ENCODE peak calls at places on chromosome 15, in five cellular contexts. O, P, R, Y and A are unnamed samples.

GRCh38 chr15:35209838-35210237 is 124.7 kb upstream of the NANOGP8 start:
- DNase-seq in P (no peak), O (no peak), Y (no peak), R (no peak), A (no peak)

GRCh38 chr15:70266412-70267089 is 168.8 kb upstream of the TLE3 start:
- DNase-seq in R (peak; percentile 17), O (peak; percentile 79), Y (peak; percentile 78), P (no peak), A (peak; percentile 42)

GRCh38 chr15:100254694-100255093 is 87.1 kb downstream of the ADAMTS17 start:
- DNase-seq in R (no peak), P (no peak), O (no peak), Y (no peak), A (no peak)

GRCh38 chr15:50182233-50183013 is 427 bp downstream of the SLC27A2 start:
- DNase-seq in Y (no peak), R (peak; percentile 3), P (no peak), O (no peak), A (peak; percentile 25)

GRCh38 chr15:59686389-59686788 is 2.7 kb downstream of the BNIP2 start:
- DNase-seq in O (no peak), R (no peak), P (no peak), Y (no peak), A (peak; percentile 32)

GRCh38 chr15:58684036-58684700 is 65.3 kb downstream of the ADAM10 start:
- DNase-seq in Y (no peak), P (no peak), O (no peak), R (no peak), A (no peak)

GRCh38 chr15:92187975-92188374 is 205.7 kb upstream of the ST8SIA2 start:
- DNase-seq in Y (no peak), R (no peak), O (no peak), P (no peak), A (no peak)

GRCh38 chr15:73631915-73632669 is 1.1 kb downstream of the NPTN start:
- DNase-seq in R (peak; percentile 11), P (no peak), O (no peak), Y (no peak), A (peak; percentile 71)

GRCh38 chr15:40328176-40328575 is 4.7 kb downstream of the INAFM2 start:
- DNase-seq in Y (no peak), R (no peak), O (no peak), P (no peak), A (no peak)

GRCh38 chr15:80694624-80695098 is 449 bp upstream of the ABHD17C start:
- DNase-seq in Y (no peak), R (peak; percentile 32), O (peak; percentile 33), P (peak; percentile 5), A (peak; percentile 44)

GRCh38 chr15:60110909-60111308 is 106.8 kb downstream of the FOXB1 start:
- DNase-seq in Y (no peak), P (no peak), O (no peak), R (no peak), A (no peak)

GRCh38 chr15:93047621-93048425 is 41.2 kb downstream of the RGMA start:
- DNase-seq in R (no peak), Y (no peak), P (no peak), O (no peak), A (no peak)

GRCh38 chr15:76151599-76151974 is 91.8 kb downstream of the TMEM266 start:
- DNase-seq in O (no peak), R (no peak), P (no peak), Y (no peak), A (no peak)

GRCh38 chr15:35173444-35174118 is 88.5 kb upstream of the NANOGP8 start:
- DNase-seq in O (no peak), Y (no peak), P (no peak), R (no peak), A (no peak)

GRCh38 chr15:55434989-55435825 is 26.9 kb downstream of the PIERCE2 start:
- DNase-seq in P (no peak), O (no peak), Y (no peak), R (no peak), A (peak; percentile 26)

GRCh38 chr15:99703603-99704443 is 29.4 kb downstream of the LYSMD4 start:
- DNase-seq in O (no peak), Y (no peak), P (no peak), R (peak; percentile 48), A (no peak)

GRCh38 chr15:51736646-51737537 is 563 bp downstream of the LYSMD2 start:
- DNase-seq in Y (peak; percentile 44), R (peak; percentile 35), O (peak; percentile 53), P (peak; percentile 51), A (peak; percentile 77)

GRCh38 chr15:61393949-61394348 is 164.8 kb upstream of the RORA start:
- DNase-seq in O (no peak), Y (no peak), P (no peak), R (no peak), A (no peak)

GRCh38 chr15:95017950-95018349 is 786.6 kb downstream of the MCTP2 start:
- DNase-seq in P (no peak), R (peak; percentile 9), O (peak; percentile 52), Y (no peak), A (peak; percentile 24)

GRCh38 chr15:95549168-95549738 is 781.2 kb upstream of the NR2F2 start:
- DNase-seq in Y (no peak), R (no peak), P (no peak), O (no peak), A (no peak)

GRCh38 chr15:82551646-82552247 is 11.5 kb upstream of the RPS17 start:
- DNase-seq in R (no peak), Y (no peak), O (no peak), P (no peak), A (no peak)

GRCh38 chr15:31265871-31266711 is 60.5 kb upstream of the KLF13 start:
- DNase-seq in Y (peak; percentile 59), O (peak; percentile 43), P (peak; percentile 57), R (no peak), A (peak; percentile 49)

GRCh38 chr15:35305906-35306305 is 220.8 kb upstream of the NANOGP8 start:
- DNase-seq in R (no peak), Y (no peak), P (no peak), O (no peak), A (no peak)

GRCh38 chr15:25933456-25934158 is 70.5 kb upstream of the ATP10A start:
- DNase-seq in R (peak; percentile 11), O (peak; percentile 69), Y (peak; percentile 68), P (peak; percentile 34), A (peak; percentile 34)

GRCh38 chr15:90895571-90896117 is 7.5 kb upstream of the MAN2A2 start:
- DNase-seq in P (no peak), O (no peak), Y (no peak), R (no peak), A (no peak)

GRCh38 chr15:64249842-64250575 is 87.2 kb upstream of the PPIB start:
- DNase-seq in O (no peak), R (no peak), P (no peak), Y (no peak), A (no peak)

GRCh38 chr15:25407950-25408349 is 30.9 kb downstream of the UBE3A start:
- DNase-seq in P (no peak), Y (no peak), O (no peak), R (no peak), A (no peak)

GRCh38 chr15:96564546-96564945 is 234.0 kb downstream of the NR2F2 start:
- DNase-seq in O (no peak), R (no peak), P (no peak), Y (no peak), A (no peak)

GRCh38 chr15:26051771-26052685 is 188.9 kb upstream of the ATP10A start:
- DNase-seq in Y (no peak), R (no peak), O (no peak), P (no peak), A (peak; percentile 22)

GRCh38 chr15:96359772-96360498 is 29.4 kb downstream of the NR2F2 start:
- DNase-seq in O (no peak), P (no peak), R (no peak), Y (no peak), A (no peak)

GRCh38 chr15:40333922-40334492 is 6.7 kb downstream of the CCDC9B start:
- DNase-seq in P (no peak), O (peak; percentile 78), Y (peak; percentile 62), R (no peak), A (peak; percentile 47)

GRCh38 chr15:60507596-60508424 is 28.9 kb upstream of the ICE2 start:
- DNase-seq in R (peak; percentile 21), P (peak; percentile 17), Y (no peak), O (no peak), A (peak; percentile 52)

GRCh38 chr15:90381515-90381914 is 6.5 kb upstream of the IQGAP1 start:
- DNase-seq in Y (no peak), P (no peak), R (no peak), O (no peak), A (no peak)

GRCh38 chr15:96234109-96234892 is 96.2 kb upstream of the NR2F2 start:
- DNase-seq in Y (no peak), R (no peak), O (no peak), P (no peak), A (no peak)

GRCh38 chr15:55250392-55250791 is 39.2 kb downstream of the RAB27A start:
- DNase-seq in O (no peak), P (no peak), R (no peak), Y (no peak), A (no peak)

GRCh38 chr15:32706704-32707103 is 11.1 kb upstream of the GREM1 start:
- DNase-seq in R (no peak), P (no peak), Y (no peak), O (no peak), A (no peak)

GRCh38 chr15:65384505-65384894 is 6.7 kb upstream of the IGDCC3 start:
- DNase-seq in P (no peak), O (no peak), Y (no peak), R (no peak), A (no peak)

GRCh38 chr15:84747423-84748273 is 744 bp upstream of the ZNF592 start:
- DNase-seq in R (peak; percentile 75), Y (peak; percentile 80), P (peak; percentile 67), O (peak; percentile 79), A (peak; percentile 75)

GRCh38 chr15:88194162-88194561 is 62.4 kb downstream of the NTRK3 start:
- DNase-seq in R (no peak), Y (no peak), P (no peak), O (no peak), A (no peak)
- H3K4me1 ChIP-seq in R (no peaks in the 10 kb centered on the region), Y (no peaks in the 10 kb centered on the region), P (no peaks in the 10 kb centered on the region), O (no peaks in the 10 kb centered on the region), A (no peaks in the 10 kb centered on the region)

GRCh38 chr15:49154799-49155109 is 645 bp downstream of the COPS2 start:
- DNase-seq in O (no peak), Y (no peak), P (no peak), R (no peak), A (no peak)
- H3K4me1 ChIP-seq in O (peaks cover 75% of the 10 kb centered on the region), Y (peaks cover 8% of the 10 kb centered on the region), P (peaks cover 13% of the 10 kb centered on the region), R (peaks cover 15% of the 10 kb centered on the region), A (peaks cover 7% of the 10 kb centered on the region)

DNA sequence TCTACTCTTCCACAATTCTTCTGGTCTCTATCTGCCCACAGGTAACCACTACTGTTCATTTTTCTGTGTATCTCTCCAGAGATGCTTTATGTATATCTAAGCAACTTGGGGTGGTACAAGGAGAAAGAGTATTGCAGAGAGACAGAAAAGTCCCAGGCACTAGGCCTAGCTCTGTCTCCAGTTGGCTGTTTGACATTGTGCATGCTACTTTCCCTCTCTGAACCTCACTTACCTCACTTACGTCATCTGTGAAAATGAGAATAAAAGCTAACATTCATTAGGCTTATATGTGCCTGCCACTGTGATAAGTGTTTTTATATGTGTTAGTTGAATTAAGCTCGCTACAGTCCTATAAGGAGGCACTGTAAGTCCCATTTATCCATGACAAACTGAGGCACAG is 76.7 kb upstream of the RNU6-1 start:
- DNase-seq in P (no peak), R (no peak), Y (no peak), O (no peak), A (no peak)
- H3K4me1 ChIP-seq in P (no peaks in the 10 kb centered on the region), R (peaks cover 33% of the 10 kb centered on the region), Y (peaks cover 4% of the 10 kb centered on the region), O (peaks cover 41% of the 10 kb centered on the region), A (peaks cover 3% of the 10 kb centered on the region)

GRCh38 chr15:101503296-101503599 is 13.7 kb upstream of the PCSK6 start:
- DNase-seq in O (no peak), P (no peak), R (no peak), Y (peak; percentile 20), A (no peak)
- H3K4me1 ChIP-seq in O (peaks cover 36% of the 10 kb centered on the region), P (no peaks in the 10 kb centered on the region), R (peaks cover 23% of the 10 kb centered on the region), Y (no peaks in the 10 kb centered on the region), A (no peaks in the 10 kb centered on the region)